ENCODE peak calls at places on chromosomes 2 and 18, in six cellular contexts. Z is neuronal stem cell, I is IMR-90, X is mesenchymal stem cell, D is H9, A is H1. L is an unnamed sample.

GRCh38 chr2:239762742-239763269 is 262.3 kb downstream of the NDUFA10 start:
- DNase-seq in A (no peak), Z (no peak), D (no peak), X (no peak), I (no peak), L (no peak)

GRCh38 chr2:218401834-218402370 is 2.2 kb downstream of the CTDSP1 start:
- DNase-seq in X (no peak), I (no peak), A (no peak), Z (no peak), D (no peak), L (no peak)

GRCh38 chr2:23617167-23617787 is 232.3 kb downstream of the KLHL29 start:
- DNase-seq in D (no peak), Z (no peak), A (no peak), X (no peak), I (peak), L (no peak)

GRCh38 chr2:144354953-144355352 is 165.0 kb downstream of the ZEB2 start:
- DNase-seq in X (peak), Z (no peak), D (no peak), A (no peak), I (peak), L (no peak)

GRCh38 chr2:190354003-190354690 is 10.8 kb downstream of the INPP1 start:
- DNase-seq in Z (no peak), A (no peak), I (no peak), X (no peak), D (no peak), L (no peak)

GRCh38 chr2:218168635-218169462 is 2.1 kb upstream of the CXCR1 start:
- DNase-seq in D (peak), I (peak), Z (peak), X (peak), A (peak), L (peak)

GRCh38 chr2:10331702-10332401 is 29.1 kb downstream of the HPCAL1 start:
- DNase-seq in I (no peak), D (no peak), A (no peak), Z (no peak), X (no peak), L (no peak)

GRCh38 chr18:55406374-55407045 is 181.5 kb downstream of the TCF4 start:
- DNase-seq in A (no peak), I (no peak), D (no peak), X (no peak), Z (no peak), L (no peak)

GRCh38 chr2:199775297-199775696 is 75.7 kb downstream of the FTCDNL1 start:
- DNase-seq in Z (no peak), X (no peak), A (no peak), I (no peak), D (no peak), L (no peak)

GRCh38 chr2:209726311-209726710 is 45.3 kb upstream of the UNC80 start:
- DNase-seq in A (no peak), D (no peak), I (no peak), X (no peak), Z (no peak), L (no peak)

GRCh38 chr2:55809875-55810620 is 113.5 kb downstream of the EFEMP1 start:
- DNase-seq in Z (no peak), X (no peak), I (peak), D (no peak), A (no peak), L (peak)

GRCh38 chr2:8394131-8394530 is 287.7 kb upstream of the ID2 start:
- DNase-seq in A (no peak), I (no peak), Z (no peak), X (no peak), D (no peak), L (no peak)

GRCh38 chr2:86201951-86202692 is 2.9 kb downstream of the MRPL35 start:
- DNase-seq in X (peak), A (no peak), D (no peak), I (no peak), Z (no peak), L (peak)

GRCh38 chr18:36284671-36285295 is 12.7 kb upstream of the FHOD3 start:
- DNase-seq in D (peak), Z (peak), I (peak), A (no peak), X (peak), L (peak)

GRCh38 chr2:3170792-3171455 is 206.7 kb downstream of the EIPR1 start:
- DNase-seq in D (no peak), X (no peak), Z (no peak), A (no peak), I (no peak), L (no peak)

GRCh38 chr18:73340135-73340934 is 472.5 kb upstream of the NETO1 start:
- DNase-seq in A (no peak), I (peak), D (no peak), X (peak), Z (no peak), L (no peak)

GRCh38 chr2:168574856-168575630 is 119.0 kb downstream of the CERS6 start:
- DNase-seq in X (peak), D (no peak), I (peak), Z (no peak), A (no peak), L (no peak)

GRCh38 chr2:81087646-81088045 is 783.1 kb upstream of the LRRTM1 start:
- DNase-seq in D (no peak), A (no peak), I (no peak), X (peak), Z (no peak), L (no peak)

GRCh38 chr2:147800316-147800715 is 44.5 kb upstream of the ACVR2A start:
- DNase-seq in I (no peak), Z (no peak), X (no peak), A (no peak), D (no peak), L (no peak)

GRCh38 chr2:221571108-221571390 is 1.1 kb downstream of the EPHA4 start:
- DNase-seq in I (peak), D (peak), Z (no peak), A (no peak), X (peak), L (no peak)

GRCh38 chr18:58013241-58014211 is 30.5 kb upstream of the NEDD4L start:
- DNase-seq in X (no peak), I (peak), D (no peak), Z (no peak), A (no peak), L (peak)

GRCh38 chr2:27264253-27264752 is 1.5 kb upstream of the SLC30A3 start:
- DNase-seq in I (no peak), D (peak), A (peak), Z (no peak), X (no peak), L (peak)

GRCh38 chr2:203998195-203998804 is 61.7 kb downstream of the ICOS start:
- DNase-seq in Z (no peak), D (no peak), A (no peak), I (peak), X (peak), L (no peak)

GRCh38 chr2:48026865-48027264 is 120.6 kb upstream of the FBXO11 start:
- DNase-seq in Z (no peak), I (no peak), D (no peak), A (no peak), X (no peak), L (no peak)

GRCh38 chr2:12847694-12848093 is 131.0 kb downstream of the TRIB2 start:
- DNase-seq in I (no peak), X (no peak), Z (no peak), D (no peak), A (no peak), L (no peak)

GRCh38 chr2:212973347-212973746 is 178.1 kb downstream of the IKZF2 start:
- DNase-seq in X (no peak), I (no peak), A (no peak), Z (no peak), D (no peak), L (no peak)

GRCh38 chr2:85666937-85667336 is 1.1 kb downstream of the SFTPB start:
- DNase-seq in A (no peak), D (no peak), Z (no peak), I (no peak), X (no peak), L (no peak)

GRCh38 chr2:218260742-218261423 is at the start of gene GPBAR1:
- DNase-seq in A (peak), I (no peak), X (peak), Z (no peak), D (peak), L (peak)

GRCh38 chr2:220892018-220892634 is 680.0 kb downstream of the EPHA4 start:
- DNase-seq in X (no peak), I (no peak), Z (no peak), A (no peak), D (no peak), L (peak)

GRCh38 chr2:237662671-237663093 is 35.3 kb downstream of the LRRFIP1 start:
- DNase-seq in A (peak), X (peak), D (peak), I (peak), Z (peak), L (peak)

GRCh38 chr2:236964291-236964690 is 121.4 kb upstream of the COPS8 start:
- DNase-seq in X (peak), Z (no peak), A (no peak), I (no peak), D (no peak), L (no peak)

GRCh38 chr2:217732995-217733394 is 269.8 kb downstream of the TNS1 start:
- DNase-seq in X (peak), Z (no peak), A (no peak), D (no peak), I (peak), L (no peak)

GRCh38 chr2:203330434-203330833 is 2.2 kb downstream of the ABI2 start:
- DNase-seq in X (peak), A (no peak), D (no peak), Z (no peak), I (peak), L (peak)

DNA sequence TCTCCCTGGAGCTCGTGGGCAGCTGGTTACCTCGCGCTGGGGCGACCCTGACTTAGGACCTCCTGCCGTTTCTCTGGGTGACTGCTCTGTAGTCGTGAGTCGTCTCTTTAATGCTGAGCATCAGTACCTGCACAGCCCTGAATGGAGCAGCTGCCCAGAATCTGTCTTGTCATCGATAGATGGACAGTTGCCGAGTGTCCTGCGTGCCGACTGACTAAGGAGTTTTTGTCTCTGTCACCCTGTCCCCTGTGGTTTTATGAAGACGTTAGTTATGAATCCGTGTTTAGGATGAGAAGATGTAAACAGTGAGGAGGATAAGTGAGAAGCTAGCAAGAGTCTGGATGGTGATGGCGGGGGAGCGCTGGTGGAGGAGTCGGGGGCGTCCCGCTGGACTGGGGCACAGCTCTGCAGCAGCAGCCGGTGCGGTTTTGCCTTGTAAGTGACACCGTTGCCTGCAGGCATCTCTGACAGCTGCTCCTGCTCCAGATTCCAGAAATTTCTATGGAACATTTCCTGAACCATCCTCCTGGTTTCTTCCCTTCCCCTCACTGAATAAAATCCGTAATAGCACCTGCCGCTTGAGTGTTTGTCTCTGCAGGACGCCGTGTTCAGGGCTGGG is 13.3 kb downstream of the AGAP1 start:
- DNase-seq in D (no peak), Z (no peak), A (no peak), I (no peak), X (no peak), L (no peak)
- H2BK15ac ChIP-seq in D (no peak), Z (no peak), A (no peak), I (no peak), X (no peak), L (no peak)

DNA sequence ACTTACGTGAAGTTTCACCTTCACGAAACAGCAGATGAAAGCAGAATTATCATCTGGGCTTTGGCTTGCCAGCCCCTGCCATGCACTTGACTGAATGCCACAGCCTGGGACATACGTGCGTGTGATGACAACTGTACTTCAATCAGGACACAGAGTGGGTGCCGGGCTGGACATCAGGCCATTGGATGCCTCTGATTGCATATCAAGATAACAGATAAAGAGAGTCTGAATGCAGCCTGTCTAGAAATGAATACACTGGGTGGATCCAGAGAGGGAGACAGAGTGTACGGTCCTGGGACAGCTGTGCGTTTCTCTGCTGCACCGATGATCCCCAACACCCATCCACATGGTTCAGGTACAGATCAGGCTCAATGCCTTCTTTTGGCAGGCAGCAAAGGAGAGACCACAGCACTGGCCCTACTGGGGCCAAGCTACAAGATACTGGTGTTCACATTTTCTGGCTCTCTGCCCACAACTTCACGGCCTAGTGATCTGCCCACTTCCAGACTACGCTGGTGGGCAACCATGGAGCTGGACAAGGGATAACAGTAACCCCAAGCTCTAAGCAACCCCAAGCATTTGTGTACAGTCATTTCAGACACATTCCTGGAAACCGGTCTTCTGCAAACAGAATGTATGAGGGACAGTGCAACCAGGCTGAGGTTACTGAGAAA is 35.6 kb downstream of the FBLN7 start:
- DNase-seq in X (no peak), Z (no peak), I (no peak), A (no peak), D (no peak), L (no peak)
- H3K4me2 ChIP-seq in X (no peak), Z (no peak), I (no peak), A (no peak), D (no peak), L (no peak)

DNA sequence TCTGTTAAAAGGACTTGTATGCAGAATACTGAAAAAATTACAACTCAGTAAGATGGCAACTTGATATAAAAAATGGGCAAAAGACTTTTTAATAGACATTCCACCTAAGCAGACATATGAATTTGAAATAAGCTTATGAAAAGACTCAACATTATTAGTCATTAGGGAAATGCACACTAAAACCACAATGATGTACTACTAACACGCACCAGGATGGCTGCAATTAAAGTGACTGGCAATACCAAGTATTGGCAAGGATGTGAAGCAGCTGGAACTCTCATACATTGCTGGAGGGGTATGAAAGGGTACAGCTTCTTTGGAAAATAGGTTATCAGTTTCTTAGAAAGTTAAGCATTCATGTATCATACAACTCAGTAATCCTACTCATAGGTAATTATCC is 3.2 kb upstream of the ENOSF1 start:
- DNase-seq in I (peak), D (no peak), X (no peak), Z (no peak), A (no peak), L (no peak)
- H2BK15ac ChIP-seq in I (no peak), D (no peak), X (no peak), Z (no peak), A (no peak), L (no peak)

GRCh38 chr2:68772109-68772508 is 37.5 kb downstream of the ARHGAP25 start:
- DNase-seq in X (no peak), D (no peak), Z (no peak), A (no peak), I (no peak), L (no peak)

GRCh38 chr2:68768951-68769350 is 34.3 kb downstream of the ARHGAP25 start:
- DNase-seq in A (no peak), Z (no peak), D (no peak), I (no peak), X (no peak), L (no peak)

GRCh38 chr2:68770271-68771111 is 35.9 kb downstream of the ARHGAP25 start:
- DNase-seq in X (peak), Z (no peak), A (no peak), D (no peak), I (no peak), L (no peak)

GRCh38 chr2:68769586-68770270 is 35.1 kb downstream of the ARHGAP25 start:
- DNase-seq in A (no peak), Z (no peak), D (no peak), X (peak), I (no peak), L (peak)

GRCh38 chr2:68771211-68771721 is 36.7 kb downstream of the ARHGAP25 start:
- DNase-seq in A (no peak), D (no peak), Z (no peak), X (peak), I (peak), L (no peak)
- H3K4me2 ChIP-seq in A (no peak), D (no peak), Z (no peak), X (no peak), I (no peak), L (no peak)

GRCh38 chr2:122795763-122796162 is 1040.3 kb downstream of the TSN start:
- DNase-seq in I (no peak), X (no peak), Z (no peak), D (no peak), A (no peak), L (no peak)
- H2BK15ac ChIP-seq in I (no peak), X (no peak), Z (no peak), D (no peak), A (no peak), L (no peak)

GRCh38 chr2:105800036-105800755 is 55.5 kb downstream of the NCK2 start:
- DNase-seq in D (no peak), I (peak), X (peak), Z (no peak), A (no peak), L (no peak)
- H3K4me2 ChIP-seq in D (no peak), I (no peak), X (no peak), Z (no peak), A (no peak), L (no peak)

DNA sequence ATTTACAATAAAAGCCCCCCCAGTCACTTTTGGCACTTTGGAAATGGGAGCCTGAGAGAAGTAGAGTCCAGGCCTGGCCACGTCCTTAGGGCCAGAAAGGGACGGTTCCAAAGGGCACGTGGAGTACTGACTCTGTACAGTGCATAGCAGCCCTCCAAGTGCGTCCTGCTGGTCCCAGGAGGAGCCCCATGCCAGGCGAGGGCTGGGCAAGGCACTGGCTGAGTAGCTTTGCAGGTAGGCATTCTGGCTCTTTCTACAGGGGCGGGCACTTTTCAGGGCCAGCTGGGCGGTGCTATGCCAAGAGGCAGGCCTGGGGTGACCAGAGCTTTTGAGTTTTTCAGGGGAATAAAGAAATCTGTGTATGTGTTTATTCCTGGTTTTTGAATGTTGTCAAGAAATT is 15.5 kb upstream of the GLI2 start:
- DNase-seq in D (peak), X (no peak), A (no peak), Z (no peak), I (no peak), L (no peak)
- H2BK15ac ChIP-seq in D (no peak), X (no peak), A (peak), Z (no peak), I (no peak), L (no peak)

GRCh38 chr2:206164261-206164862 is 4.7 kb downstream of the EEF1B2 start:
- DNase-seq in I (peak), D (no peak), Z (peak), X (peak), A (peak), L (peak)
- H3K4me2 ChIP-seq in I (no peak), D (no peak), Z (no peak), X (no peak), A (no peak), L (no peak)

DNA sequence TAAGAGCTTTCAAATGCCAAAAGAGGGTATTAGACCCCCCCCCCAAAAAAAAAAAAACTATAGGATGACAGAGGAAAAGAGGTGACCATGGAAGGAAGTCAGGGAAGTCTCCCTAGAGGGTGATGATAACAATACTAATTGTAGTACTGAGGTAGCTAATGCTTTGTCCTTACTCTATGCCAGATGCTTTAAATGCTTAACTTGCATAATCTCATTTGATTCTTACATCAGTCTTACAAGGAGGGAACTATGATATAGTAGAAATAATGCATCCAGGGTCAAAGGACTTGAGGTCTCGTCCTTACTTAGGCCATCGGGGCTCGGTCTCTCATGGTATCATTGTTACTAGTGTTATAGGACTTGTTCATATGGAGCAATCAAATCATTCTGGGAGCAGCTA is 9.1 kb downstream of the IDH1 start:
- DNase-seq in X (no peak), D (no peak), I (no peak), Z (no peak), A (no peak), L (no peak)
- H2BK15ac ChIP-seq in X (no peak), D (no peak), I (no peak), Z (no peak), A (no peak), L (no peak)

L was measured in mesendoderm.